ENCODE peak calls at places on chromosomes 5 and 9, in five cellular contexts. D, W, P, V and X are unnamed samples.

GRCh38 chr5:72067682-72068470 is 39.4 kb upstream of the MAP1B start:
- DNase-seq in D (peak; percentile 77), W (no peak), P (no peak), V (no peak), X (no peak)

GRCh38 chr5:7074176-7074575 is 321.8 kb upstream of the ADCY2 start:
- DNase-seq in D (no peak), W (no peak), P (no peak), V (no peak), X (no peak)

GRCh38 chr9:93091453-93092081 is 4.5 kb upstream of the CARD19 start:
- DNase-seq in D (peak; percentile 58), W (no peak), P (peak; percentile 59), V (peak; percentile 47), X (no peak)

GRCh38 chr5:96969401-96969800 is 33.5 kb downstream of the LNPEP start:
- DNase-seq in D (no peak), W (no peak), P (no peak), V (no peak), X (no peak)

GRCh38 chr5:144203750-144204596 is 33.3 kb downstream of the KCTD16 start:
- DNase-seq in D (peak; percentile 79), W (peak; percentile 65), P (no peak), V (peak; percentile 39), X (peak; percentile 30)

GRCh38 chr9:135517407-135517822 is 3.8 kb upstream of the LCN1 start:
- DNase-seq in D (no peak), W (no peak), P (peak; percentile 51), V (no peak), X (no peak)

GRCh38 chr9:79809931-79810330 is 238.2 kb downstream of the TLE4 start:
- DNase-seq in D (no peak), W (no peak), P (no peak), V (no peak), X (no peak)

GRCh38 chr5:142872795-142873194 is 102.6 kb downstream of the ARHGAP26 start:
- DNase-seq in D (no peak), W (no peak), P (no peak), V (peak; percentile 32), X (no peak)

GRCh38 chr5:133559960-133560359 is 52.4 kb downstream of the FSTL4 start:
- DNase-seq in D (no peak), W (no peak), P (no peak), V (no peak), X (no peak)

GRCh38 chr9:73023025-73023541 is 70.2 kb upstream of the ALDH1A1 start:
- DNase-seq in D (peak; percentile 76), W (peak; percentile 43), P (no peak), V (peak; percentile 35), X (peak; percentile 19)

GRCh38 chr5:42507451-42508092 is 84.3 kb downstream of the GHR start:
- DNase-seq in D (no peak), W (peak; percentile 44), P (peak; percentile 27), V (no peak), X (no peak)

GRCh38 chr5:84292000-84292642 is 92.6 kb downstream of the EDIL3 start:
- DNase-seq in D (no peak), W (no peak), P (no peak), V (no peak), X (no peak)

GRCh38 chr5:119354522-119355243 is 1.1 kb upstream of the TNFAIP8 start:
- DNase-seq in D (no peak), W (no peak), P (no peak), V (no peak), X (no peak)

GRCh38 chr5:171365351-171365750 is 22.3 kb upstream of the NPM1 start:
- DNase-seq in D (no peak), W (no peak), P (no peak), V (no peak), X (no peak)

GRCh38 chr5:172541119-172541763 is 86.9 kb upstream of the SH3PXD2B start:
- DNase-seq in D (no peak), W (no peak), P (peak; percentile 10), V (no peak), X (no peak)

GRCh38 chr9:136285501-136286358 is 18.2 kb downstream of the CCDC187 start:
- DNase-seq in D (no peak), W (no peak), P (no peak), V (no peak), X (no peak)

GRCh38 chr9:32010322-32010721 is 374.1 kb upstream of the ACO1 start:
- DNase-seq in D (no peak), W (no peak), P (no peak), V (no peak), X (no peak)

GRCh38 chr9:75414367-75415160 is 326.2 kb downstream of the OSTF1 start:
- DNase-seq in D (peak; percentile 66), W (no peak), P (no peak), V (no peak), X (no peak)

GRCh38 chr9:136023401-136024225 is 62.4 kb upstream of the UBAC1 start:
- DNase-seq in D (no peak), W (no peak), P (peak; percentile 76), V (no peak), X (no peak)

GRCh38 chr5:112757468-112758208 is 20.0 kb downstream of the APC start:
- DNase-seq in D (peak; percentile 68), W (peak; percentile 33), P (no peak), V (no peak), X (peak; percentile 25)

GRCh38 chr9:70119786-70120185 is 76.1 kb downstream of the MAMDC2 start:
- DNase-seq in D (no peak), W (no peak), P (no peak), V (no peak), X (no peak)

GRCh38 chr9:126112135-126112720 is 214.4 kb upstream of the MVB12B start:
- DNase-seq in D (no peak), W (no peak), P (peak; percentile 33), V (no peak), X (no peak)

GRCh38 chr5:52799358-52799982 is 11.8 kb downstream of the ITGA1 start:
- DNase-seq in D (peak; percentile 66), W (peak; percentile 67), P (no peak), V (peak; percentile 73), X (peak; percentile 18)

GRCh38 chr5:132225165-132226032 is 2.3 kb downstream of the P4HA2 start:
- DNase-seq in D (peak; percentile 66), W (no peak), P (peak; percentile 72), V (peak; percentile 53), X (peak; percentile 47)

GRCh38 chr5:43420241-43420640 is 8.1 kb upstream of the CCL28 start:
- DNase-seq in D (no peak), W (no peak), P (no peak), V (no peak), X (no peak)

GRCh38 chr9:21710792-21711191 is 91.6 kb upstream of the MTAP start:
- DNase-seq in D (no peak), W (no peak), P (no peak), V (no peak), X (no peak)

GRCh38 chr5:143772621-143773020 is 39.3 kb upstream of the HMHB1 start:
- DNase-seq in D (no peak), W (no peak), P (no peak), V (no peak), X (no peak)

GRCh38 chr9:113152699-113153098 is 1.9 kb downstream of the SLC31A2 start:
- DNase-seq in D (no peak), W (no peak), P (no peak), V (no peak), X (peak; percentile 20)

GRCh38 chr9:3398232-3398648 is 127.6 kb downstream of the RFX3 start:
- DNase-seq in D (no peak), W (no peak), P (no peak), V (no peak), X (no peak)

GRCh38 chr9:135901826-135902225 is 5.5 kb downstream of the CAMSAP1 start:
- DNase-seq in D (no peak), W (no peak), P (no peak), V (no peak), X (no peak)

GRCh38 chr5:78587775-78588291 is 60.7 kb downstream of the LHFPL2 start:
- DNase-seq in D (no peak), W (no peak), P (no peak), V (no peak), X (no peak)

GRCh38 chr5:20300110-20300509 is 312.1 kb upstream of the CDH18 start:
- DNase-seq in D (no peak), W (no peak), P (no peak), V (no peak), X (no peak)

GRCh38 chr5:8750100-8750499 is 795.8 kb downstream of the SEMA5A start:
- DNase-seq in D (no peak), W (no peak), P (no peak), V (no peak), X (no peak)

GRCh38 chr9:94743035-94743954 is 16.8 kb downstream of the AOPEP start:
- DNase-seq in D (no peak), W (no peak), P (no peak), V (peak; percentile 24), X (no peak)

GRCh38 chr5:12799165-12799564 is 894.9 kb upstream of the CTNND2 start:
- DNase-seq in D (no peak), W (no peak), P (no peak), V (no peak), X (no peak)

GRCh38 chr5:12795333-12795663 is 891.1 kb upstream of the CTNND2 start:
- DNase-seq in D (no peak), W (no peak), P (no peak), V (no peak), X (no peak)

GRCh38 chr5:12793373-12793772 is 889.1 kb upstream of the CTNND2 start:
- DNase-seq in D (no peak), W (no peak), P (no peak), V (no peak), X (no peak)

GRCh38 chr5:12794476-12795332 is 890.5 kb upstream of the CTNND2 start:
- DNase-seq in D (no peak), W (no peak), P (peak; percentile 71), V (no peak), X (no peak)
- H3K9me3 ChIP-seq in D (no peaks in the 10 kb centered on the region), W (peaks cover 4% of the 10 kb centered on the region), P (no peaks in the 10 kb centered on the region), V (no peaks in the 10 kb centered on the region), X (no peaks in the 10 kb centered on the region)

DNA sequence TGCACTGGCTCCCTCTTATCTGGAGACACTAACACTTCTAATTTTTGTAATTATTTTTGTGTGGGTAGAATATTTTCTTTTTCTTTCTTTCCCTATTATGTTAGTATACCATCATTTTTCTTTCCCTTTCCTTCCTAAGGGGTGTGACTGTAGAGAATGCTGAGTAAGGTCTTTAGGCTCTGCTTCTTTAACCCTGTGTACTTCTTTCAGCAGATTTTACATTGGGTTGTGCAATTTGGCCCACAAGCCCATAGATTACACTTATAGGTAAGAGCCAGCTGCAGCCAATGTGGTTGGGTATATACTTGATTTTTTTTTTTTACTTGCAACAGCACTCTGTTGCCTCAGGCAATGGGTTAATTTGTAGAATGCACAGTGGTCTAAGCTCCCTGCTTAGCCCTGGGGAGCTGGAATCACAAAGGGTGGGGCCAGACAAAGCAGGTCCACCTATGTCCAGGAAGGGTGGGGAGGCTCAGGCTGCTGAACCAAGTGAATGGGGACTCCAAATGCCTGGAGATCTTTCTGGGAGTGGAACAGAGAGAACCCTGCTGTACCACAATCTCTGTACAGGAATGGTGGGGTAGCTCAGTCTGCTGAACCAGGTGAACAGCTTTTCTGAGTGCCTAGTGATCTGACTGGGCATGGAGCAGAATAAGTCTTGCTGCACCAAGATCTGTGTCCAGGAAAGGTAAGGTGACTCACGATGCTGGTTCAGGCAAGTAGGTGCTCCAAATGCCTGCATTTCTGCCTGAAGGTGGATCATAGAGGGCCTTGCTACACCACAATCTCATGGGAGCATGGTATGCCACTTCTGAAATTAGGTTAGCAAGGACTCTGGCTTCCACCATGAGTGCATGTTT is 64.9 kb downstream of the SLC25A46 start:
- DNase-seq in D (no peak), W (no peak), P (no peak), V (no peak), X (no peak)
- H3K27ac ChIP-seq in D (no peak overlapping the region), W (no peak overlapping the region), P (no peak overlapping the region), V (no peak overlapping the region), X (no peak overlapping the region)

GRCh38 chr5:162593881-162594280 is 526.3 kb downstream of the GABRG2 start:
- DNase-seq in D (no peak), W (no peak), P (no peak), V (no peak), X (no peak)
- H3K9me3 ChIP-seq in D (no peaks in the 10 kb centered on the region), W (no peaks in the 10 kb centered on the region), P (no peaks in the 10 kb centered on the region), V (no peaks in the 10 kb centered on the region), X (no peaks in the 10 kb centered on the region)

GRCh38 chr5:148014276-148014675 is 49.5 kb upstream of the SPINK5 start:
- DNase-seq in D (no peak), W (no peak), P (no peak), V (no peak), X (no peak)
- H3K27ac ChIP-seq in D (no peak overlapping the region), W (no peak overlapping the region), P (no peak overlapping the region), V (no peak overlapping the region), X (no peak overlapping the region)